ENCODE peak calls at places on chromosomes 13 and 19, in ten cellular contexts. One of them, this sample, is unnamed.

GRCh38 chr13:48266967-48267639 is 34.1 kb downstream of the ITM2B start:
- DNase-seq in 8988T: no peak
- DNase-seq in astrocyte of the hippocampus: no peak
- DNase-seq in left lung: no peak
- DNase-seq in endothelial cell: no peak
- DNase-seq in T-helper 2 cell: no peak
- DNase-seq in uterus: no peak
- DNase-seq in NCI-H2171: no peak
- DNase-seq in neuronal stem cell: no peak
- DNase-seq in NCI-H748 treated with DMSO at 0.1 percent for 48 hours: no peak
- DNase-seq in this sample: no peak

GRCh38 chr19:14369399-14370168 is 11.7 kb upstream of the ADGRE5 start:
- DNase-seq in 8988T: no peak
- DNase-seq in astrocyte of the hippocampus: peak; percentile 75
- DNase-seq in left lung: no peak
- DNase-seq in endothelial cell: no peak
- DNase-seq in T-helper 2 cell: peak; percentile 89
- DNase-seq in uterus: peak; percentile 59
- DNase-seq in NCI-H2171: no peak
- DNase-seq in neuronal stem cell: no peak
- DNase-seq in NCI-H748 treated with DMSO at 0.1 percent for 48 hours: no peak
- DNase-seq in this sample: peak; percentile 91

GRCh38 chr19:48608798-48609263 is 2.3 kb downstream of the SPACA4 start:
- DNase-seq in 8988T: peak; percentile 75
- DNase-seq in astrocyte of the hippocampus: peak; percentile 61
- DNase-seq in left lung: no peak
- DNase-seq in endothelial cell: peak; percentile 44
- DNase-seq in T-helper 2 cell: peak; percentile 80
- DNase-seq in uterus: no peak
- DNase-seq in NCI-H2171: peak; percentile 68
- DNase-seq in neuronal stem cell: no peak
- DNase-seq in NCI-H748 treated with DMSO at 0.1 percent for 48 hours: peak; percentile 82
- DNase-seq in this sample: no peak

GRCh38 chr13:111610879-111611278 is 290.4 kb downstream of the TEX29 start:
- DNase-seq in 8988T: no peak
- DNase-seq in astrocyte of the hippocampus: no peak
- DNase-seq in left lung: no peak
- DNase-seq in endothelial cell: no peak
- DNase-seq in T-helper 2 cell: no peak
- DNase-seq in uterus: no peak
- DNase-seq in NCI-H2171: no peak
- DNase-seq in neuronal stem cell: no peak
- DNase-seq in NCI-H748 treated with DMSO at 0.1 percent for 48 hours: no peak
- DNase-seq in this sample: no peak

GRCh38 chr13:99273128-99273527 is 14.9 kb upstream of the GPR18 start:
- DNase-seq in 8988T: no peak
- DNase-seq in astrocyte of the hippocampus: no peak
- DNase-seq in left lung: no peak
- DNase-seq in endothelial cell: no peak
- DNase-seq in T-helper 2 cell: peak; percentile 47
- DNase-seq in uterus: no peak
- DNase-seq in NCI-H2171: no peak
- DNase-seq in neuronal stem cell: no peak
- DNase-seq in NCI-H748 treated with DMSO at 0.1 percent for 48 hours: no peak
- DNase-seq in this sample: no peak

GRCh38 chr13:96650301-96650886 is 343.9 kb downstream of the OXGR1 start:
- DNase-seq in 8988T: no peak
- DNase-seq in astrocyte of the hippocampus: peak; percentile 89
- DNase-seq in left lung: no peak
- DNase-seq in endothelial cell: no peak
- DNase-seq in T-helper 2 cell: no peak
- DNase-seq in uterus: no peak
- DNase-seq in NCI-H2171: no peak
- DNase-seq in neuronal stem cell: no peak
- DNase-seq in NCI-H748 treated with DMSO at 0.1 percent for 48 hours: no peak
- DNase-seq in this sample: no peak

GRCh38 chr13:77143325-77143907 is 116.5 kb upstream of the FBXL3 start:
- DNase-seq in 8988T: no peak
- DNase-seq in astrocyte of the hippocampus: no peak
- DNase-seq in left lung: no peak
- DNase-seq in endothelial cell: no peak
- DNase-seq in T-helper 2 cell: no peak
- DNase-seq in uterus: no peak
- DNase-seq in NCI-H2171: no peak
- DNase-seq in neuronal stem cell: no peak
- DNase-seq in NCI-H748 treated with DMSO at 0.1 percent for 48 hours: no peak
- DNase-seq in this sample: no peak

GRCh38 chr19:38319421-38320258 is at the start of gene KCNK6:
- DNase-seq in 8988T: peak; percentile 78
- DNase-seq in astrocyte of the hippocampus: peak; percentile 60
- DNase-seq in left lung: peak; percentile 79
- DNase-seq in endothelial cell: peak; percentile 38
- DNase-seq in T-helper 2 cell: peak; percentile 57
- DNase-seq in uterus: peak; percentile 40
- DNase-seq in NCI-H2171: peak; percentile 64
- DNase-seq in neuronal stem cell: no peak
- DNase-seq in NCI-H748 treated with DMSO at 0.1 percent for 48 hours: peak; percentile 2
- DNase-seq in this sample: no peak

GRCh38 chr19:6273701-6274601 is 5.8 kb downstream of the MLLT1 start:
- DNase-seq in 8988T: no peak
- DNase-seq in astrocyte of the hippocampus: peak; percentile 92
- DNase-seq in left lung: peak; percentile 88
- DNase-seq in endothelial cell: no peak
- DNase-seq in T-helper 2 cell: no peak
- DNase-seq in uterus: peak; percentile 82
- DNase-seq in NCI-H2171: no peak
- DNase-seq in neuronal stem cell: no peak
- DNase-seq in NCI-H748 treated with DMSO at 0.1 percent for 48 hours: no peak
- DNase-seq in this sample: peak; percentile 86

GRCh38 chr13:93714171-93714570 is 487.6 kb downstream of the GPC6 start:
- DNase-seq in 8988T: no peak
- DNase-seq in astrocyte of the hippocampus: peak; percentile 25
- DNase-seq in left lung: no peak
- DNase-seq in endothelial cell: no peak
- DNase-seq in T-helper 2 cell: no peak
- DNase-seq in uterus: no peak
- DNase-seq in NCI-H2171: no peak
- DNase-seq in neuronal stem cell: no peak
- DNase-seq in NCI-H748 treated with DMSO at 0.1 percent for 48 hours: no peak
- DNase-seq in this sample: no peak

GRCh38 chr13:33115274-33115673 is 99.1 kb downstream of the KL start:
- DNase-seq in 8988T: no peak
- DNase-seq in astrocyte of the hippocampus: no peak
- DNase-seq in left lung: no peak
- DNase-seq in endothelial cell: no peak
- DNase-seq in T-helper 2 cell: no peak
- DNase-seq in uterus: no peak
- DNase-seq in NCI-H2171: no peak
- DNase-seq in neuronal stem cell: no peak
- DNase-seq in NCI-H748 treated with DMSO at 0.1 percent for 48 hours: no peak
- DNase-seq in this sample: no peak

GRCh38 chr13:105518086-105518485 is 1017.4 kb downstream of the EFNB2 start:
- DNase-seq in 8988T: no peak
- DNase-seq in astrocyte of the hippocampus: peak; percentile 35
- DNase-seq in left lung: no peak
- DNase-seq in endothelial cell: no peak
- DNase-seq in T-helper 2 cell: peak; percentile 2
- DNase-seq in uterus: no peak
- DNase-seq in NCI-H2171: no peak
- DNase-seq in neuronal stem cell: no peak
- DNase-seq in NCI-H748 treated with DMSO at 0.1 percent for 48 hours: no peak
- DNase-seq in this sample: no peak

GRCh38 chr13:110015253-110015652 is 228.9 kb upstream of the IRS2 start:
- DNase-seq in 8988T: no peak
- DNase-seq in astrocyte of the hippocampus: no peak
- DNase-seq in left lung: no peak
- DNase-seq in endothelial cell: no peak
- DNase-seq in T-helper 2 cell: no peak
- DNase-seq in uterus: no peak
- DNase-seq in NCI-H2171: no peak
- DNase-seq in neuronal stem cell: no peak
- DNase-seq in NCI-H748 treated with DMSO at 0.1 percent for 48 hours: peak; percentile 60
- DNase-seq in this sample: no peak

GRCh38 chr13:99721606-99722384 is 220.5 kb downstream of the TM9SF2 start:
- DNase-seq in 8988T: no peak
- DNase-seq in astrocyte of the hippocampus: no peak
- DNase-seq in left lung: no peak
- DNase-seq in endothelial cell: no peak
- DNase-seq in T-helper 2 cell: no peak
- DNase-seq in uterus: no peak
- DNase-seq in NCI-H2171: no peak
- DNase-seq in neuronal stem cell: peak; percentile 84
- DNase-seq in NCI-H748 treated with DMSO at 0.1 percent for 48 hours: no peak
- DNase-seq in this sample: no peak

GRCh38 chr19:6250909-6251308 is 28.9 kb downstream of the MLLT1 start:
- DNase-seq in 8988T: no peak
- DNase-seq in astrocyte of the hippocampus: no peak
- DNase-seq in left lung: no peak
- DNase-seq in endothelial cell: no peak
- DNase-seq in T-helper 2 cell: no peak
- DNase-seq in uterus: no peak
- DNase-seq in NCI-H2171: no peak
- DNase-seq in neuronal stem cell: no peak
- DNase-seq in NCI-H748 treated with DMSO at 0.1 percent for 48 hours: no peak
- DNase-seq in this sample: no peak

GRCh38 chr13:65926750-65927171 is 1303.4 kb downstream of the PCDH9 start:
- DNase-seq in 8988T: no peak
- DNase-seq in astrocyte of the hippocampus: peak; percentile 25
- DNase-seq in left lung: peak; percentile 32
- DNase-seq in endothelial cell: peak; percentile 15
- DNase-seq in T-helper 2 cell: peak; percentile 1
- DNase-seq in uterus: no peak
- DNase-seq in NCI-H2171: no peak
- DNase-seq in neuronal stem cell: no peak
- DNase-seq in NCI-H748 treated with DMSO at 0.1 percent for 48 hours: peak; percentile 71
- DNase-seq in this sample: no peak

GRCh38 chr19:42115219-42115618 is 17.0 kb downstream of the POU2F2 start:
- DNase-seq in 8988T: no peak
- DNase-seq in astrocyte of the hippocampus: peak; percentile 47
- DNase-seq in left lung: no peak
- DNase-seq in endothelial cell: no peak
- DNase-seq in T-helper 2 cell: no peak
- DNase-seq in uterus: no peak
- DNase-seq in NCI-H2171: no peak
- DNase-seq in neuronal stem cell: no peak
- DNase-seq in NCI-H748 treated with DMSO at 0.1 percent for 48 hours: no peak
- DNase-seq in this sample: no peak

GRCh38 chr19:6802336-6803035 is 30.0 kb downstream of the VAV1 start:
- DNase-seq in 8988T: no peak
- DNase-seq in astrocyte of the hippocampus: no peak
- DNase-seq in left lung: peak; percentile 79
- DNase-seq in endothelial cell: no peak
- DNase-seq in T-helper 2 cell: peak; percentile 77
- DNase-seq in uterus: peak; percentile 17
- DNase-seq in NCI-H2171: no peak
- DNase-seq in neuronal stem cell: no peak
- DNase-seq in NCI-H748 treated with DMSO at 0.1 percent for 48 hours: no peak
- DNase-seq in this sample: peak; percentile 94

GRCh38 chr19:38071647-38072046 is 152.4 kb downstream of the DPF1 start:
- DNase-seq in 8988T: no peak
- DNase-seq in astrocyte of the hippocampus: no peak
- DNase-seq in left lung: no peak
- DNase-seq in endothelial cell: no peak
- DNase-seq in T-helper 2 cell: no peak
- DNase-seq in uterus: no peak
- DNase-seq in NCI-H2171: no peak
- DNase-seq in neuronal stem cell: no peak
- DNase-seq in NCI-H748 treated with DMSO at 0.1 percent for 48 hours: no peak
- DNase-seq in this sample: no peak

GRCh38 chr19:10670187-10670586 is 16.0 kb downstream of the ILF3 start:
- DNase-seq in 8988T: no peak
- DNase-seq in astrocyte of the hippocampus: no peak
- DNase-seq in left lung: no peak
- DNase-seq in endothelial cell: no peak
- DNase-seq in T-helper 2 cell: no peak
- DNase-seq in uterus: no peak
- DNase-seq in NCI-H2171: no peak
- DNase-seq in neuronal stem cell: no peak
- DNase-seq in NCI-H748 treated with DMSO at 0.1 percent for 48 hours: no peak
- DNase-seq in this sample: no peak

GRCh38 chr13:69589531-69589930 is 518.1 kb upstream of the ATXN8OS start:
- DNase-seq in 8988T: no peak
- DNase-seq in astrocyte of the hippocampus: no peak
- DNase-seq in left lung: no peak
- DNase-seq in endothelial cell: no peak
- DNase-seq in T-helper 2 cell: no peak
- DNase-seq in uterus: no peak
- DNase-seq in NCI-H2171: no peak
- DNase-seq in neuronal stem cell: no peak
- DNase-seq in NCI-H748 treated with DMSO at 0.1 percent for 48 hours: no peak
- DNase-seq in this sample: no peak

GRCh38 chr19:3577741-3578344 is 5.1 kb downstream of the HMG20B start:
- DNase-seq in 8988T: no peak
- DNase-seq in astrocyte of the hippocampus: no peak
- DNase-seq in left lung: no peak
- DNase-seq in endothelial cell: no peak
- DNase-seq in T-helper 2 cell: no peak
- DNase-seq in uterus: no peak
- DNase-seq in NCI-H2171: no peak
- DNase-seq in neuronal stem cell: no peak
- DNase-seq in NCI-H748 treated with DMSO at 0.1 percent for 48 hours: no peak
- DNase-seq in this sample: no peak

GRCh38 chr13:99961634-99962033 is 9.9 kb downstream of the ZIC5 start:
- DNase-seq in 8988T: no peak
- DNase-seq in astrocyte of the hippocampus: no peak
- DNase-seq in left lung: no peak
- DNase-seq in endothelial cell: no peak
- DNase-seq in T-helper 2 cell: no peak
- DNase-seq in uterus: no peak
- DNase-seq in NCI-H2171: no peak
- DNase-seq in neuronal stem cell: no peak
- DNase-seq in NCI-H748 treated with DMSO at 0.1 percent for 48 hours: no peak
- DNase-seq in this sample: no peak

GRCh38 chr13:29140277-29140676 is 320.1 kb downstream of the MTUS2 start:
- DNase-seq in 8988T: no peak
- DNase-seq in astrocyte of the hippocampus: no peak
- DNase-seq in left lung: no peak
- DNase-seq in endothelial cell: no peak
- DNase-seq in T-helper 2 cell: no peak
- DNase-seq in uterus: no peak
- DNase-seq in NCI-H2171: no peak
- DNase-seq in neuronal stem cell: no peak
- DNase-seq in NCI-H748 treated with DMSO at 0.1 percent for 48 hours: no peak
- DNase-seq in this sample: no peak

GRCh38 chr13:73187106-73187505 is 128.3 kb downstream of the KLF5 start:
- DNase-seq in 8988T: no peak
- DNase-seq in astrocyte of the hippocampus: no peak
- DNase-seq in left lung: no peak
- DNase-seq in endothelial cell: no peak
- DNase-seq in T-helper 2 cell: no peak
- DNase-seq in uterus: no peak
- DNase-seq in NCI-H2171: no peak
- DNase-seq in neuronal stem cell: no peak
- DNase-seq in NCI-H748 treated with DMSO at 0.1 percent for 48 hours: no peak
- DNase-seq in this sample: no peak

GRCh38 chr13:102903659-102904407 is 58.0 kb downstream of the ERCC5 start:
- DNase-seq in 8988T: no peak
- DNase-seq in astrocyte of the hippocampus: peak; percentile 46
- DNase-seq in left lung: no peak
- DNase-seq in endothelial cell: peak; percentile 18
- DNase-seq in T-helper 2 cell: no peak
- DNase-seq in uterus: no peak
- DNase-seq in NCI-H2171: no peak
- DNase-seq in neuronal stem cell: no peak
- DNase-seq in NCI-H748 treated with DMSO at 0.1 percent for 48 hours: no peak
- DNase-seq in this sample: no peak